ENCODE peak calls at places on chromosome 22, in four cellular contexts. K is SK-N-MC, N is neural progenitor cell, Q is GM23248. F is an unnamed sample.

GRCh38 chr22:20980523-20980922 is 1.6 kb upstream of the LZTR1 start:
- DNase-seq in K (no peak), N (no peak), Q (no peak), F (no peak)

GRCh38 chr22:19565382-19565902 is 41.2 kb upstream of the CLDN5 start:
- DNase-seq in K (no peak), N (no peak), Q (no peak), F (no peak)

GRCh38 chr22:49160261-49161001 is 667.2 kb downstream of the BRD1 start:
- DNase-seq in K (no peak), N (no peak), Q (no peak), F (no peak)

GRCh38 chr22:45009881-45010531 is at the start of gene PHF21B:
- DNase-seq in K (no peak), N (peak), Q (peak), F (peak)

GRCh38 chr22:48444320-48445112 is 1383.2 kb downstream of the BRD1 start:
- DNase-seq in K (no peak), N (no peak), Q (no peak), F (no peak)

GRCh38 chr22:48960981-48961655 is 866.6 kb downstream of the BRD1 start:
- DNase-seq in K (no peak), N (no peak), Q (no peak), F (no peak)

GRCh38 chr22:45094826-45095225 is 68.9 kb upstream of the NUP50 start:
- DNase-seq in K (no peak), N (no peak), Q (peak), F (no peak)

GRCh38 chr22:45064313-45065268 is 54.8 kb upstream of the PHF21B start:
- DNase-seq in K (no peak), N (no peak), Q (peak), F (peak)

GRCh38 chr22:29000225-29000556 is 61.4 kb downstream of the C22orf31 start:
- DNase-seq in K (no peak), N (no peak), Q (no peak), F (no peak)

GRCh38 chr22:24417200-24417599 is 10.2 kb upstream of the ADORA2A start:
- DNase-seq in K (no peak), N (no peak), Q (no peak), F (no peak)
- H3K9ac ChIP-seq in K (no peak), N (no peak), Q (no peak), F (no peak)

GRCh38 chr22:40709752-40710413 is 30.6 kb downstream of the MCHR1 start:
- DNase-seq in K (no peak), N (no peak), Q (peak), F (no peak)
- H3K9ac ChIP-seq in K (no peak), N (no peak), Q (no peak), F (no peak)

DNA sequence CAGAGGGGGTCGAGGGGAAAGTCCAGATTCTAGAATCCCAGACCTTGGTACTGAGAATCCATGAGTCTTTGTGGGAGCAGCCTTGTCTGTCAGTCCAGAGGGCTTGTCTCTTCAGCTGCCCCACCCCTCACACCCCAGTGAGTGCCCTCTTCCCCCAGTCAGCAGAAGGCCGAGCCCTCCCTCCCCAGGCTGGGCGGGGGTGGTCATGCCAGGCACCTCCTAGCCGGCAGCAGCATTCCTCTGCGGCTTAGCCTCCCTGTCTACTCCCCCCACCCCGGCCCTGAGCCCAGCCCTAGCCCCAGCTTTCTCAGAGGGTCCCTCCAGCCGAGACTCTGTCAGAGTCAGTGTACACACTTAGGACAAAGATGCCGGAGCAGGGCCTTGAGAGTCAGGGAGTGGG is 4.6 kb downstream of the SOX10 start:
- DNase-seq in K (no peak), N (peak), Q (no peak), F (no peak)
- H3K9ac ChIP-seq in K (no peak), N (no peak), Q (no peak), F (no peak)

DNA sequence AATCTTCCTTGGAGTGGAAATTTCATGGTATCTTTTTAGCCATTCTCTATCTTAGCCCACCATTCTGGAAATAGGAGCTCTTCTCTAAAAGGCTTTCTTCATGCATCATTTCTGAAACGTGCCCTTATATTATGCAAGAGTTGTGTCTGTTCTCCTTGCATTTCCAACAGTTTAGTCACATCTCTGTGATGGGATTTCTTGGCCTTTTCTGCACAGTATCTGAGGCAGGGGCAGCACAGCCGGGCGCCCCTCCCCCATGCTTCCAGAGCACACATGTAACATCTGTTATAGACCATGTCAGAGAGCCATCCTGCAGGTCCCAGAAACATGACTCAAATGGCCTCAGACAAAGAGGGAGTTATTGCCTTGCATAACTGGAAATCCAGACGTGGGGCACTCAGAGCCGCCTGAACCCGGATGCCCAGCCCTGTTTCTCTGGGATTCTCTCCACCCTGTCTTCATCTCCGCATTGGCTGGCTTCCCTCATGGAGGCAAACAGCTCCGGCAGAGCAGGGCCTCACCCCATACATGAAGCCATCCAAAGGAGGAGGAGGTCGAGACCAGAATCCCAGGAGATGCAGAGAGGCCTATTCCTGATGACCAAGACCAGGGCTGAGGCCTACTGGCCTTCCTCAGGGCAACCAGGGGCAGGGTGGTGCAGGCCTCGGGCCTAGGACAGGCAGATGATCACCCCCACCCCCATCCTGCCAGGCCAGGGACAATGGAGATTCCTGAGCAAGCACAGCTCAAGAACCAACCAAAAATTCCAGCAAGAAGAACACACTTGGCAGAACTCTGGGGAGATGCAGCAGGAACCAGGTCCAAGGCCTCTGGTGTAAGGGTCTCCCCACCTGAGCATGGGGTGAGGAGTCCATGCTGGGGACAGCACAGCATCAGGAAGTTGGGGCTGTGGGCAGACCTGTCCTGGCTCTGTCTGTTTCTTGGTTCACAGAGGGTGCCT is 61.3 kb downstream of the IGLL5 start:
- DNase-seq in K (no peak), N (no peak), Q (peak), F (no peak)
- H3K9ac ChIP-seq in K (no peak), N (no peak), Q (no peak), F (no peak)

GRCh38 chr22:50293441-50294318 is 13.8 kb downstream of the PLXNB2 start:
- DNase-seq in K (no peak), N (peak), Q (peak), F (peak)
- H3K9ac ChIP-seq in K (peak), N (peak), Q (peak), F (no peak)

DNA sequence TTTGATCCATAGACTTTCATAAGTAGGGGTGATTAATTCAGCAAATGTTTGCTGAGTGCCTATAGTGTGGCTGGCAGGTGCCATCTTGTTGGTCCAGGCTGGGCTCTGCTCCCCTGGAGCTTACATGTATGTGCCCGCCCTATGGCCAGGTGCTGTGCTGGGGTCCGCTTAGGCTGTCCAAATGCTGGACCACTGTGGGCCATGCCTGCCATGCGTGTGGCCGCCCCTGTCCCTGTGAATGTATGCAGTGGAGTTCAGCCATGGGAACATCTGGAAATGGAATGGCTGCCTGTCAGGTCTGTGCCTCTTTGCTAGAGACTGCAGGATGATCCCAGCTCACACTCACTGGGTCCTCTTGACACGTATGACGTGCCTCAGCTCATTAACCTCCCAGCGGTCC is 594.6 kb downstream of the TBC1D22A start:
- DNase-seq in K (no peak), N (no peak), Q (no peak), F (no peak)
- H3K9ac ChIP-seq in K (no peak), N (no peak), Q (no peak), F (no peak)

GRCh38 chr22:30444632-30445437 is 19.3 kb downstream of the MTFP1 start:
- DNase-seq in K (no peak), N (peak), Q (peak), F (peak)
- H3K9ac ChIP-seq in K (no peak), N (no peak), Q (no peak), F (no peak)

GRCh38 chr22:46767249-46767985 is 5.0 kb downstream of the TBC1D22A start:
- DNase-seq in K (no peak), N (no peak), Q (no peak), F (no peak)
- H3K9ac ChIP-seq in K (no peak), N (no peak), Q (no peak), F (no peak)

GRCh38 chr22:37330200-37331033 is 48.1 kb downstream of the CYTH4 start:
- DNase-seq in K (no peak), N (peak), Q (peak), F (peak)
- H3K9ac ChIP-seq in K (no peak), N (no peak), Q (no peak), F (no peak)

DNA sequence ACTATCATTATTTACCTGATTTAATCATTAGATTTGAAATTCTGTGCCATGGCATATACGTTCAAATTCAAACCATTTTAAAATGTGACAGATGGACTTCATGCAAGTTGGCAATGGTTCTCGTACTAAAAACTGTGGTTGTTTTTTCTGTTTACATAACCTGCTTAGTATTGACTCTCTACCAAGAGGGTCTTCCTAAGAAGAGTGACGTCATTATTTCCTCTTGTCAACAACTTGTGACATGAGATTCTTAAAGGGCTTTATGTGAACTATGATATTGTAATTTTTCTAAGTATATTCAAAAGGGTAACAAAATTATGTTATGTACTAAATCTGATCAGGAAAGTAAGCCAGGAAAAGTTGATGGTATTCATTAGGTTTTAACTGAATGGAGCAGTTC is 86.9 kb downstream of the GRK3 start:
- DNase-seq in K (no peak), N (no peak), Q (no peak), F (no peak)
- H3K9ac ChIP-seq in K (no peak), N (no peak), Q (no peak), F (no peak)